ENCODE peak calls at places on chromosomes 3 and 15, in five cellular contexts. R is WTC11, F is HepG2, Q is H1, Z is K562. B is an unnamed sample.

GRCh38 chr15:51721199-51721960 is 16.1 kb downstream of the LYSMD2 start:
- DNase-seq in Z (no peak), F (no peak), Q (no peak), R (no peak), B (no peak)

GRCh38 chr3:38168151-38168987 is 3.0 kb downstream of the OXSR1 start:
- DNase-seq in R (no peak), Z (no peak), F (no peak), Q (no peak), B (no peak)

GRCh38 chr3:20668411-20668810 is 482.4 kb upstream of the SGO1 start:
- DNase-seq in Q (peak; percentile 46), Z (peak; percentile 38), R (peak; percentile 53), F (peak; percentile 2), B (no peak)

GRCh38 chr15:36407647-36408046 is 171.8 kb upstream of the CDIN1 start:
- DNase-seq in Q (no peak), Z (peak; percentile 38), F (peak; percentile 2), R (no peak), B (no peak)

GRCh38 chr15:101464999-101465669 is 24.4 kb downstream of the PCSK6 start:
- DNase-seq in Z (no peak), R (no peak), F (no peak), Q (no peak), B (no peak)

GRCh38 chr3:157530637-157531300 is 27.6 kb upstream of the VEPH1 start:
- DNase-seq in F (no peak), Z (no peak), R (no peak), Q (no peak), B (no peak)

GRCh38 chr3:50028336-50028735 is 60.4 kb upstream of the RBM5 start:
- DNase-seq in F (no peak), Z (no peak), R (no peak), Q (no peak), B (no peak)

GRCh38 chr15:33119263-33119662 is 75.3 kb downstream of the FMN1 start:
- DNase-seq in F (no peak), R (no peak), Z (no peak), Q (no peak), B (no peak)

GRCh38 chr3:173699353-173699752 is 301.8 kb downstream of the NLGN1 start:
- DNase-seq in R (no peak), F (no peak), Q (no peak), Z (no peak), B (no peak)

GRCh38 chr3:39139442-39139841 is 13.9 kb downstream of the CSRNP1 start:
- DNase-seq in F (no peak), Z (no peak), R (no peak), Q (no peak), B (no peak)

GRCh38 chr3:58556761-58557181 is 19.8 kb upstream of the ACOX2 start:
- DNase-seq in Z (no peak), R (no peak), F (no peak), Q (no peak), B (no peak)

GRCh38 chr3:108100906-108101305 is 10.1 kb upstream of the CD47 start:
- DNase-seq in Z (no peak), F (no peak), R (no peak), Q (no peak), B (peak; percentile 96)

GRCh38 chr3:183825380-183826161 is at the start of gene MAP6D1:
- DNase-seq in F (no peak), Z (no peak), Q (peak; percentile 85), R (peak; percentile 80), B (no peak)

GRCh38 chr3:161371441-161372320 is at the start of gene SPTSSB:
- DNase-seq in F (peak; percentile 42), R (peak; percentile 84), Z (peak; percentile 5), Q (peak; percentile 87), B (no peak)

GRCh38 chr3:53694051-53694450 is 152.2 kb downstream of the CHDH start:
- DNase-seq in R (no peak), Q (peak; percentile 43), Z (no peak), F (no peak), B (no peak)

GRCh38 chr3:108407858-108408257 is 102.5 kb downstream of the MYH15 start:
- DNase-seq in F (no peak), Q (no peak), R (no peak), Z (no peak), B (no peak)

GRCh38 chr3:51354766-51355615 is 30.1 kb upstream of the MANF start:
- DNase-seq in R (no peak), Q (no peak), F (no peak), Z (no peak), B (no peak)

GRCh38 chr15:65916664-65917406 is 47.5 kb downstream of the RAB11A start:
- DNase-seq in Q (peak; percentile 81), Z (peak; percentile 66), F (peak; percentile 80), R (peak; percentile 87), B (peak; percentile 84)

GRCh38 chr15:94460624-94461023 is 229.3 kb downstream of the MCTP2 start:
- DNase-seq in Z (no peak), R (no peak), Q (no peak), F (no peak), B (no peak)

GRCh38 chr3:48820626-48821324 is 26.9 kb downstream of the PRKAR2A start:
- DNase-seq in R (no peak), Q (no peak), F (peak; percentile 5), Z (no peak), B (no peak)

DNA sequence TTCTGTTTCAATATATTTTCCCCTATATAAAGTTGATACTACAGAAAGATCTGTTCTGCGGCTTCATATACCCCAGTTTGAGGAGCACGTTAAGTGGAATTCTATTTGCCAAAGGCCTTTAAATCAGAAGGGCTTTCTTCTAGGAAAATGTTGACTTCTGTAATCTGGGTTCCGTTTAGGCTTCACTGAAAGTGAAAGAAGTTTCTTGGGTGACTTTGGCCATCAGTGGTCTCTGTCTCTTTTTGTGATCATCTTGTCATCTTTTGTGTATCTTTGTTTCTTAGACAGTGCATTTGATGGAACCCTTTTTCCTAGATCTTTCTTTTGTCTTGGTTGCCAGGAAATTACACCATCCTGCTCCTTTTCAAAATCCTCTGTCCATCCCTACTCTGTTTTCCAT is 40.8 kb upstream of the MAP3K13 start:
- DNase-seq in F (no peak), R (no peak), Q (no peak), Z (no peak), B (no peak)
- TF ChIP-seq ATF2 in F (no peak), R (no peak), Q (no peak), Z (no peak), B (no peak)

DNA sequence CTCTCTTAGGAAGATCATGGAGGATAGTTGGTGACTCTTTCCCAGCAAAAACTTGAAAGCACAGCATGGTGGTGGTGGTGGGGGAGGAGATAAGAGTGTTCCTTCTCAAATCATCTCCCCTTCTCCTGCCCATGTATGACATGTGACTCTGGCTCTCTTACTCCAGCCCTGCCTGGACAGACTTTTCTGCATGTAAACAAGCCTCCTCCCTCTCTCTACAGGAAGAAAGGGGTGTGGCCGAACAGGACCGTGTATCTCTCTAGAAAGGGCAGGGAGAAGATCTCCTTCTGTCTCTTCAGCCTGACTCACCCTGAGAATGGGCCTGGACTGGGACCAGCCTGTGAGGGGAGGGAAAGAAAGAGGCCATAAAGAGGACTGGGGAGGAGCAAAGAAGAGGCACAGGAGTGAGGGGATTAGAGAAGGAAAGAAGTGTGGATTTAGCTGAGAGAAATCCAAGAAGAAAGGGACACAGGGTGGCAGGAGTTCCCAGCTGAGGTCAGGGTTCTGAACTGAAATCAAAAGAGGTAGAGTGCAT is 1.5 kb downstream of the CELF6 start:
- DNase-seq in R (no peak), Q (peak; percentile 26), F (no peak), Z (peak; percentile 34), B (no peak)
- TF ChIP-seq ATF2 in R (no peak), Q (no peak), F (no peak), Z (no peak), B (no peak)

DNA sequence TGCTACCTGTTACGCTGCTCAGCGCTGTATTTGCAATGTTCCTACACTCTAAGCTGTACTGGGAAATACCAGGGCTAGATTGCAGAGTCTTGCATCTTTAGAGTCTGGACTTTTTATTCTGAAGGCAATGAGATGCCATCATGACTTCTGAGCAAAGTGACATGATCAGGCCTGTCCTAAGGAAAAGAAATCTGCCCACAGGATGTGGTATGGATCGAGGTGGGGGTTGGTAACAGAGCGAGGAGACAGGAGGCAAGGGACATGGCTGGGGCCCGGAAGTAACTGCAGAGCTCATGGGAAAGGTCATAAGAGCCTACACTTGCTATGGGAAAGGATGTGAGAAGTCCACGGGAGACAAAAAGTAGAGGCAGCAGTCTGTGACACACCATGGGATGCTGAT is 121.5 kb downstream of the OXNAD1 start:
- DNase-seq in F (no peak), R (no peak), Z (no peak), Q (no peak), B (no peak)
- TF ChIP-seq ATF2 in F (no peak), R (no peak), Z (no peak), Q (no peak), B (peak; percentile 33)

GRCh38 chr3:148953094-148953493 is 38.2 kb upstream of the GYG1 start:
- DNase-seq in Q (no peak), Z (no peak), F (no peak), R (no peak), B (no peak)

GRCh38 chr3:148958681-148959080 is 32.7 kb upstream of the GYG1 start:
- DNase-seq in Q (no peak), Z (no peak), R (no peak), F (no peak), B (no peak)

GRCh38 chr3:148957586-148957985 is 33.8 kb upstream of the GYG1 start:
- DNase-seq in Z (peak; percentile 49), Q (peak; percentile 59), F (peak; percentile 37), R (peak; percentile 56), B (no peak)

GRCh38 chr3:148954981-148955380 is 36.4 kb upstream of the GYG1 start:
- DNase-seq in F (no peak), Q (no peak), R (no peak), Z (no peak), B (no peak)

GRCh38 chr3:148955544-148956346 is 35.6 kb upstream of the GYG1 start:
- DNase-seq in F (peak; percentile 47), R (no peak), Q (peak; percentile 53), Z (peak; percentile 59), B (no peak)
- TF ChIP-seq ATF2 in F (no peak), R (no peak), Q (no peak), Z (no peak), B (no peak)

GRCh38 chr3:21747376-21747775 is 3.6 kb downstream of the ZNF385D start:
- DNase-seq in Z (no peak), Q (no peak), R (no peak), F (no peak), B (no peak)
- TF ChIP-seq ATF2 in Z (no peak), Q (no peak), R (no peak), F (no peak), B (no peak)

DNA sequence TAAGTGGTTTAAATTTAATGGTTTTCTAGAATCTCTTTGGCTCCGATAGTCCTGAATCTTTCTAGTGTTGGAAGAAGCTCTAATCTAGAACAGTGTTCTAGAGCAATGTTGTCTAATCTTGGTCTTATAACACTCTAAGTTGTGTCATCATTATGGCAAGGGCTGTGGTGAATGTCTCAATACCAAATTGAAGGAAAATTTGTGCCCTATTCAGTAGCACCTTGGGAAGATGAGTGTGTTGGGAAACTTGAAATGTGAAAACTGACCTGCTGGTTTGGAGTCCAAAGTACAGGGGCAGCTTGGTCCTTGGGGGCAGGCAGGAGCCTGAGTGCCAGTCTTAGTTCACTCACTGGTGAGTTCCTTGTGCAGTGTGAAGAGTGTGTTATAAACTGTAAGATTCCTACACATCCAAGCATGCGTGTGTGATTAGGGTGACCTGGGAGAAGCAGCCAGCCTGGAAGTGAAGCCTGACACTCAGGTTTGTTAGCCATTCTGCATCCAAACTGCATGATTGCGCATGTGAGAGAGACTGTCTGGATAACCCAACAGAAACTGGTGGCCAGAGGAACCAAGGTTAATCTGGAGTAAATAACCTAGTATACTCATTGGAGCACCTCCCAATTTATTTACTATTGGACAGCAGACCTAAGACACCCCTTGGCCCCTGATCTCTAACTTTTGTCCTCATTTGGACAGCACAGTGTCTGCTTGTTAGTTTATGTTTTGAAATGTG is 14.6 kb downstream of the ZNF592 start:
- DNase-seq in Z (no peak), F (no peak), Q (no peak), R (no peak), B (no peak)
- TF ChIP-seq ATF2 in Z (no peak), F (no peak), Q (no peak), R (no peak), B (no peak)